ENCODE peak calls at places on chromosomes 6 and 20, in five cellular contexts. One of them, this sample, is unnamed.

GRCh38 chr6:3259491-3259958 is 778 bp downstream of the PSMG4 start:
- DNase-seq in stomach: peak
- DNase-seq in spleen: peak
- DNase-seq in prostate gland: no peak
- DNase-seq in suprapubic skin: no peak
- DNase-seq in this sample: peak

GRCh38 chr20:41228858-41229257 is 88.7 kb downstream of the ZHX3 start:
- DNase-seq in stomach: no peak
- DNase-seq in spleen: no peak
- DNase-seq in prostate gland: no peak
- DNase-seq in suprapubic skin: no peak
- DNase-seq in this sample: no peak

GRCh38 chr20:33815671-33816070 is 4.5 kb downstream of the CHMP4B start:
- DNase-seq in stomach: no peak
- DNase-seq in spleen: no peak
- DNase-seq in prostate gland: no peak
- DNase-seq in suprapubic skin: no peak
- DNase-seq in this sample: no peak

GRCh38 chr20:34951252-34951651 is 4.4 kb downstream of the GSS start:
- DNase-seq in stomach: no peak
- DNase-seq in spleen: no peak
- DNase-seq in prostate gland: no peak
- DNase-seq in suprapubic skin: no peak
- DNase-seq in this sample: no peak

GRCh38 chr20:25252226-25252625 is 4.3 kb downstream of the PYGB start:
- DNase-seq in stomach: no peak
- DNase-seq in spleen: no peak
- DNase-seq in prostate gland: no peak
- DNase-seq in suprapubic skin: no peak
- DNase-seq in this sample: no peak

GRCh38 chr6:145498425-145498824 is 236.9 kb downstream of the EPM2A start:
- DNase-seq in stomach: no peak
- DNase-seq in spleen: no peak
- DNase-seq in prostate gland: no peak
- DNase-seq in suprapubic skin: no peak
- DNase-seq in this sample: no peak

GRCh38 chr20:1185781-1186334 is 1.1 kb upstream of the TMEM74B start:
- DNase-seq in stomach: peak
- DNase-seq in spleen: no peak
- DNase-seq in prostate gland: peak
- DNase-seq in suprapubic skin: no peak
- DNase-seq in this sample: no peak

GRCh38 chr6:157294654-157295053 is 28.7 kb downstream of the TMEM242 start:
- DNase-seq in stomach: no peak
- DNase-seq in spleen: no peak
- DNase-seq in prostate gland: no peak
- DNase-seq in suprapubic skin: no peak
- DNase-seq in this sample: no peak

GRCh38 chr20:2859330-2860121 is 13.8 kb upstream of the PTPRA start:
- DNase-seq in stomach: no peak
- DNase-seq in spleen: no peak
- DNase-seq in prostate gland: no peak
- DNase-seq in suprapubic skin: no peak
- DNase-seq in this sample: no peak

GRCh38 chr6:87828044-87828443 is 126.0 kb upstream of the AKIRIN2 start:
- DNase-seq in stomach: no peak
- DNase-seq in spleen: no peak
- DNase-seq in prostate gland: no peak
- DNase-seq in suprapubic skin: no peak
- DNase-seq in this sample: no peak

DNA sequence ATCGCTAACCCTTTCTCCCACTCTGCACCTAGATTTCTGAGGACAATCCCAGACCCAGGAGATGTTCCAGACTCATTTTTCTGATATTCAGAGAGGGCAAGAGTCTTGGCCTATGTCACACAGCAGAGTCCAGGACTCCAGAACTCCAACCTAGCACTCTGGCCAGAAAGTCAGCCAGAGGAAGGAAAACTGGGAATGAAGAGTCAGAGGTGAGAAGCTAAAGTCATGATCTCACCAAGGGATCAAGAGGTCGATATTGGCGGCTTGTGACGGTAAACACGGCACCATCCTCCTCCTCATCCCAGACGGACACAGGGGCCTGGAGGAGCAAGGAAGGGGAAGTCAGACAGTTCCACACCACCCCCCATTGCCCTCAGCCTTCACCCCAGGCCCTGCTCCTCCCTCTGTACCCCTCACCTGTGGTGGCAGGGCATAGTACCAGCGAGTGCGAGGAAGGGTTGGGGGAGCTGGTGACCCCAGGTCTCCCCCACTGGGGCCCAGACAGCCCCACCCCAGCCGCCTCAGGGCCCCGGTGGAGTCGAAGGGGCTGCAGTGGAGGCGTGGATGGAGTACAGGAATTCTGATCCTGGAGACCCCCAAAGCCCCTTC is 1.8 kb downstream of the RGL2 start:
- DNase-seq in stomach: no peak
- DNase-seq in spleen: no peak
- DNase-seq in prostate gland: no peak
- DNase-seq in suprapubic skin: peak
- DNase-seq in this sample: no peak
- H3K4me3 ChIP-seq in stomach: peak
- H3K4me3 ChIP-seq in spleen: peak
- H3K4me3 ChIP-seq in prostate gland: peak
- H3K4me3 ChIP-seq in suprapubic skin: peak
- H3K4me3 ChIP-seq in this sample: peak

DNA sequence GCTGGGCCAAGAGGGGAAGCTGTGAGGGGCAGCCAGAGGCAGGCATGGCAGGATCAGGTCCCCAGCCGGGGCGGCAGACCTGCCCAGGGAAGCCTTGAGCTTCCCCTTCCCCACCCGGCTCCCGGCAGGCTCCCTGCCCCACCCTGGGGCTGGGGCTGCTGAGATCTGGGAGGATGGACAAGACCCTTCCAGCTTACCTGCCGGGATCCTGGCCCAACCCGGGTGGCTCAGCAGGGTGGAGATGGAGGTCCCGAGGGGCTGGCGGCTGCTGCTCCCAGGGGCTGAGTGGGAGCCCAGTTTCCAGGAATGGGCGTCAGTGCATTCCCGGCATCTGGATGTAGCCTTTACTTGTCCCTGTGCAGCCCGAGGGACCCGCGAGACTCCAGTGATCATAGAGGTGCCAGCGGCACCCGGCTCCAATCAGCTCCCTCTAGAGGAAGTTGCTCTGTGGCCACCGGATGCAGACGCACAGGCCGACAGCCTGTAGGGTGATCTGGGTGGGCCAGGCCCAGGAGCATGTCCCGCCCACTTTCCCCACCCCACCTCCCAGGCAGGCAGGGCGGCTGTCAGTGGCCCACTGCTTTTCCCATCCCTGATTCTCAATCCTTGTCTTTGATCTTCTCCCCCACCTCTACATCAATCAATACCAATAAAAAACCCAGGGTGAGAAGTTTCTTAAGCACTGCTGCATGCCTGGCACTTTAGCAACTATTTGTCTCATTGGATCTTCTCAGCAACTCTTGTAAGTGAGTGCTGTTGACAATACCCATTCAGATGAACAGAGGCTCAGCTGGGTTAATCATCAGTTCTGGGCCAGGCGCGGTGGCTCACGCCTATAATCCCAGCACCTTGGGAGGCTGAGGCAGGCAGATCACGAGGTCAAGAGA is at the start of gene BAK1:
- DNase-seq in stomach: peak
- DNase-seq in spleen: peak
- DNase-seq in prostate gland: peak
- DNase-seq in suprapubic skin: peak
- DNase-seq in this sample: peak
- TF ChIP-seq POLR2A in stomach: no peak
- TF ChIP-seq POLR2A in spleen: no peak
- TF ChIP-seq POLR2A in prostate gland: peak
- TF ChIP-seq POLR2A in suprapubic skin: no peak
- TF ChIP-seq POLR2A in this sample: peak

GRCh38 chr6:27592481-27593199 is 119.7 kb upstream of the ZNF184 start:
- DNase-seq in stomach: no peak
- DNase-seq in spleen: no peak
- DNase-seq in prostate gland: no peak
- DNase-seq in suprapubic skin: no peak
- DNase-seq in this sample: no peak

GRCh38 chr6:27591660-27592059 is 118.8 kb upstream of the ZNF184 start:
- DNase-seq in stomach: no peak
- DNase-seq in spleen: no peak
- DNase-seq in prostate gland: no peak
- DNase-seq in suprapubic skin: no peak
- DNase-seq in this sample: no peak

GRCh38 chr6:27593200-27593818 is 120.4 kb upstream of the ZNF184 start:
- DNase-seq in stomach: no peak
- DNase-seq in spleen: no peak
- DNase-seq in prostate gland: no peak
- DNase-seq in suprapubic skin: no peak
- DNase-seq in this sample: no peak

GRCh38 chr6:27593861-27594260 is 121.0 kb upstream of the ZNF184 start:
- DNase-seq in stomach: no peak
- DNase-seq in spleen: no peak
- DNase-seq in prostate gland: no peak
- DNase-seq in suprapubic skin: no peak
- DNase-seq in this sample: no peak

GRCh38 chr6:27592107-27592480 is 119.2 kb upstream of the ZNF184 start:
- DNase-seq in stomach: no peak
- DNase-seq in spleen: no peak
- DNase-seq in prostate gland: no peak
- DNase-seq in suprapubic skin: no peak
- DNase-seq in this sample: no peak
- H3K4me3 ChIP-seq in stomach: no peak
- H3K4me3 ChIP-seq in spleen: no peak
- H3K4me3 ChIP-seq in prostate gland: no peak
- H3K4me3 ChIP-seq in suprapubic skin: no peak
- H3K4me3 ChIP-seq in this sample: no peak

DNA sequence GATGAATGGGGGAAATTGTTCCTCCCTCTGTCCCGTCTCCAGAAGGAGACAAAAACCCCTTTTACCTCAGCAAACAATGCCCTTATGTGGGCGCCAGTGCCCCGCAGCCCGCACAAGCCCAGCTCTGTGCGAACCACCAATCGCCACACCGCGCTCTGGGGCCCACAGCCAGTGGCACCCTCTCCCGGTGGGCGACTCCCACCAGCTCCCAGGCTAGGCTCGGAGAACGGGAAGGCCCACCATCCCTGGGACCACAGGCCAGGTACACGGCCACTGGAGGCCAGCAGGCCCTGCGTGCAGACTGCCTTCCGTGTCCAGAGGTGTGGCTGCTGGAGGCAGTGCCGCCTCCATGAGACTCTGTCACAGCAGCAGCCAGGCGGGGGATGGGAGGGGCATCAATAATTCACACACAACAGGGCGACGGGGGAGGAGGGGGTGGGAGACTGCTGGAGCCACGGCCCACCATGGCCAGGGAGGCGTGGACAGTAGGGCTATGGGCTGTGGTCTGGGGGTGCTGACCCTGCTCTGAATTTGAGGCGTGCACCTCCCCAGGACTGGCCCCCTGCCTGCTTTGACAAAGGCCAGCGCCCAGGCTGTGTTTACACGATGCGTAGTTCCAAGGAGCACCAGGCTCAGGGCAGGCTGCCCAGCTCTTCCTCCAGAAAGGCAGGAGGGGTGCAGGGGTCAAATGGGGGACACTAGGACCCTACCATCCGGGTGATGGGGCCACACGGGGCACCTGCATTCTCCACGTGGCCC is 105.7 kb downstream of the ASXL1 start:
- DNase-seq in stomach: peak
- DNase-seq in spleen: peak
- DNase-seq in prostate gland: peak
- DNase-seq in suprapubic skin: peak
- DNase-seq in this sample: peak
- TF ChIP-seq POLR2A in stomach: no peak
- TF ChIP-seq POLR2A in spleen: no peak
- TF ChIP-seq POLR2A in prostate gland: no peak
- TF ChIP-seq POLR2A in suprapubic skin: no peak
- TF ChIP-seq POLR2A in this sample: peak

GRCh38 chr20:64058536-64058935 is 4.5 kb upstream of the TCEA2 start:
- DNase-seq in stomach: peak
- DNase-seq in spleen: no peak
- DNase-seq in prostate gland: no peak
- DNase-seq in suprapubic skin: no peak
- DNase-seq in this sample: no peak
- H3K4me3 ChIP-seq in stomach: no peak
- H3K4me3 ChIP-seq in spleen: no peak
- H3K4me3 ChIP-seq in prostate gland: no peak
- H3K4me3 ChIP-seq in suprapubic skin: no peak
- H3K4me3 ChIP-seq in this sample: no peak

GRCh38 chr6:42748241-42748898 is 2.5 kb upstream of the TBCC start:
- DNase-seq in stomach: no peak
- DNase-seq in spleen: no peak
- DNase-seq in prostate gland: no peak
- DNase-seq in suprapubic skin: no peak
- DNase-seq in this sample: no peak

GRCh38 chr6:42744351-42744890 is 1.5 kb downstream of the TBCC start:
- DNase-seq in stomach: no peak
- DNase-seq in spleen: no peak
- DNase-seq in prostate gland: no peak
- DNase-seq in suprapubic skin: no peak
- DNase-seq in this sample: no peak

GRCh38 chr6:42745083-42745637 is 743 bp downstream of the TBCC start:
- DNase-seq in stomach: peak
- DNase-seq in spleen: peak
- DNase-seq in prostate gland: no peak
- DNase-seq in suprapubic skin: peak
- DNase-seq in this sample: peak

GRCh38 chr6:42746452-42747400 is 823 bp upstream of the TBCC start:
- DNase-seq in stomach: peak
- DNase-seq in spleen: peak
- DNase-seq in prostate gland: peak
- DNase-seq in suprapubic skin: peak
- DNase-seq in this sample: peak

GRCh38 chr6:42745638-42746451 is at the start of gene TBCC:
- DNase-seq in stomach: peak
- DNase-seq in spleen: peak
- DNase-seq in prostate gland: peak
- DNase-seq in suprapubic skin: peak
- DNase-seq in this sample: peak
- TF ChIP-seq POLR2A in stomach: peak
- TF ChIP-seq POLR2A in spleen: peak
- TF ChIP-seq POLR2A in prostate gland: peak
- TF ChIP-seq POLR2A in suprapubic skin: peak
- TF ChIP-seq POLR2A in this sample: peak

DNA sequence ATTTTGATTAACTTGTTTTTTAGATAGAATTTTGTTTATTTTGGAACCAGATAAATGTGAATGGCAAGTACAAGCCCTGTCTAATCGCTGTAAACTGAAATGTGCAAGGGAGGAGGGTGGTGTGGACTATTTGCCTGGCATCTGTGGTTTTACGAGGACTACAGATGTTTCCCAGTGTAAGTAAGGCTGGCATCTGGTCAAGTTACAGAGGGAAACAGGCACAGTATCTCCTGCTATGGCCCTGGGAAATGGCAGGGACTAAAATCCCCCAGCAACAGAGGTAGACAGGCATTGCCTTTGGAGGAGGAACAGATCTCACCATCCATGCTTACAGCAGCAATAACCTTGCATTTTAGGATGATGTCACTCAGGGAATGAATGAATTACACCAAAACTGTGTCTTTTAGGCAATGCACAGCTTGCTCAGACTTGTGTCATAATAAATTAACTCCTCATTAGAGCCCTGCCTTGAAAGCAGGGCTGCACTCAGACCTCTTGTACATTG is 96.3 kb downstream of the TCP11 start:
- DNase-seq in stomach: no peak
- DNase-seq in spleen: no peak
- DNase-seq in prostate gland: peak
- DNase-seq in suprapubic skin: peak
- DNase-seq in this sample: no peak
- H3K4me3 ChIP-seq in stomach: no peak
- H3K4me3 ChIP-seq in spleen: no peak
- H3K4me3 ChIP-seq in prostate gland: no peak
- H3K4me3 ChIP-seq in suprapubic skin: peak
- H3K4me3 ChIP-seq in this sample: no peak